ENCODE peak calls at places on chromosomes 13 and 19, in six cellular contexts. One of them, this sample, is unnamed.

GRCh38 chr19:17450264-17451075 is 2.0 kb upstream of the TMEM221 start:
- DNase-seq in amygdala: no peak
- DNase-seq in Ammon's horn: no peak
- DNase-seq in CD4-positive, alpha-beta T cell: no peak
- DNase-seq in stimulated activated CD4-positive, alpha-beta T cell treated with anti-CD3 and anti-CD28 coated beads, Interleukin-4, amount 100 ng/mL, for 1 hour: peak
- DNase-seq in EL: no peak
- DNase-seq in this sample: peak

GRCh38 chr13:26896986-26897668 is 136.5 kb upstream of the GPR12 start:
- DNase-seq in amygdala: no peak
- DNase-seq in Ammon's horn: no peak
- DNase-seq in CD4-positive, alpha-beta T cell: no peak
- DNase-seq in stimulated activated CD4-positive, alpha-beta T cell treated with anti-CD3 and anti-CD28 coated beads, Interleukin-4, amount 100 ng/mL, for 1 hour: no peak
- DNase-seq in EL: no peak
- DNase-seq in this sample: no peak

GRCh38 chr13:30431269-30431950 is 9.1 kb downstream of the UBE2L5 start:
- DNase-seq in amygdala: no peak
- DNase-seq in Ammon's horn: no peak
- DNase-seq in CD4-positive, alpha-beta T cell: no peak
- DNase-seq in stimulated activated CD4-positive, alpha-beta T cell treated with anti-CD3 and anti-CD28 coated beads, Interleukin-4, amount 100 ng/mL, for 1 hour: no peak
- DNase-seq in EL: no peak
- DNase-seq in this sample: peak

GRCh38 chr19:7998081-7998480 is 7.4 kb downstream of the ELAVL1 start:
- DNase-seq in amygdala: no peak
- DNase-seq in Ammon's horn: no peak
- DNase-seq in CD4-positive, alpha-beta T cell: no peak
- DNase-seq in stimulated activated CD4-positive, alpha-beta T cell treated with anti-CD3 and anti-CD28 coated beads, Interleukin-4, amount 100 ng/mL, for 1 hour: no peak
- DNase-seq in EL: peak
- DNase-seq in this sample: no peak

GRCh38 chr19:35037716-35038622 is 3.6 kb upstream of the HPN start:
- DNase-seq in amygdala: no peak
- DNase-seq in Ammon's horn: peak
- DNase-seq in CD4-positive, alpha-beta T cell: no peak
- DNase-seq in stimulated activated CD4-positive, alpha-beta T cell treated with anti-CD3 and anti-CD28 coated beads, Interleukin-4, amount 100 ng/mL, for 1 hour: no peak
- DNase-seq in EL: no peak
- DNase-seq in this sample: no peak

GRCh38 chr13:40781717-40782116 is 7.7 kb upstream of the SLC25A15 start:
- DNase-seq in amygdala: no peak
- DNase-seq in Ammon's horn: peak
- DNase-seq in CD4-positive, alpha-beta T cell: no peak
- DNase-seq in stimulated activated CD4-positive, alpha-beta T cell treated with anti-CD3 and anti-CD28 coated beads, Interleukin-4, amount 100 ng/mL, for 1 hour: no peak
- DNase-seq in EL: no peak
- DNase-seq in this sample: no peak

GRCh38 chr13:113373811-113374485 is 10.0 kb upstream of the GRTP1 start:
- DNase-seq in amygdala: no peak
- DNase-seq in Ammon's horn: no peak
- DNase-seq in CD4-positive, alpha-beta T cell: no peak
- DNase-seq in stimulated activated CD4-positive, alpha-beta T cell treated with anti-CD3 and anti-CD28 coated beads, Interleukin-4, amount 100 ng/mL, for 1 hour: no peak
- DNase-seq in EL: no peak
- DNase-seq in this sample: no peak

GRCh38 chr19:7349961-7350711 is 1.4 kb downstream of the ARHGEF18 start:
- DNase-seq in amygdala: no peak
- DNase-seq in Ammon's horn: no peak
- DNase-seq in CD4-positive, alpha-beta T cell: peak
- DNase-seq in stimulated activated CD4-positive, alpha-beta T cell treated with anti-CD3 and anti-CD28 coated beads, Interleukin-4, amount 100 ng/mL, for 1 hour: peak
- DNase-seq in EL: no peak
- DNase-seq in this sample: no peak

GRCh38 chr13:24745861-24746617 is 17.9 kb upstream of the RNF17 start:
- DNase-seq in amygdala: no peak
- DNase-seq in Ammon's horn: no peak
- DNase-seq in CD4-positive, alpha-beta T cell: no peak
- DNase-seq in stimulated activated CD4-positive, alpha-beta T cell treated with anti-CD3 and anti-CD28 coated beads, Interleukin-4, amount 100 ng/mL, for 1 hour: no peak
- DNase-seq in EL: no peak
- DNase-seq in this sample: no peak

GRCh38 chr19:1237754-1238372 is at the start of gene CBARP:
- DNase-seq in amygdala: no peak
- DNase-seq in Ammon's horn: no peak
- DNase-seq in CD4-positive, alpha-beta T cell: no peak
- DNase-seq in stimulated activated CD4-positive, alpha-beta T cell treated with anti-CD3 and anti-CD28 coated beads, Interleukin-4, amount 100 ng/mL, for 1 hour: no peak
- DNase-seq in EL: peak
- DNase-seq in this sample: no peak

GRCh38 chr13:111422352-111422751 is 101.9 kb downstream of the TEX29 start:
- DNase-seq in amygdala: no peak
- DNase-seq in Ammon's horn: peak
- DNase-seq in CD4-positive, alpha-beta T cell: no peak
- DNase-seq in stimulated activated CD4-positive, alpha-beta T cell treated with anti-CD3 and anti-CD28 coated beads, Interleukin-4, amount 100 ng/mL, for 1 hour: no peak
- DNase-seq in EL: no peak
- DNase-seq in this sample: no peak

GRCh38 chr19:4577020-4577782 is 17.7 kb upstream of the SEMA6B start:
- DNase-seq in amygdala: no peak
- DNase-seq in Ammon's horn: no peak
- DNase-seq in CD4-positive, alpha-beta T cell: no peak
- DNase-seq in stimulated activated CD4-positive, alpha-beta T cell treated with anti-CD3 and anti-CD28 coated beads, Interleukin-4, amount 100 ng/mL, for 1 hour: no peak
- DNase-seq in EL: peak
- DNase-seq in this sample: no peak

GRCh38 chr19:39232708-39233107 is 12.1 kb downstream of the IFNL3 start:
- DNase-seq in amygdala: no peak
- DNase-seq in Ammon's horn: no peak
- DNase-seq in CD4-positive, alpha-beta T cell: no peak
- DNase-seq in stimulated activated CD4-positive, alpha-beta T cell treated with anti-CD3 and anti-CD28 coated beads, Interleukin-4, amount 100 ng/mL, for 1 hour: no peak
- DNase-seq in EL: no peak
- DNase-seq in this sample: no peak

GRCh38 chr13:99977912-99978780 is 3.4 kb upstream of the ZIC2 start:
- DNase-seq in amygdala: no peak
- DNase-seq in Ammon's horn: no peak
- DNase-seq in CD4-positive, alpha-beta T cell: no peak
- DNase-seq in stimulated activated CD4-positive, alpha-beta T cell treated with anti-CD3 and anti-CD28 coated beads, Interleukin-4, amount 100 ng/mL, for 1 hour: no peak
- DNase-seq in EL: no peak
- DNase-seq in this sample: no peak

GRCh38 chr19:54208784-54209057 is 8.1 kb downstream of the RPS9 start:
- DNase-seq in amygdala: no peak
- DNase-seq in Ammon's horn: no peak
- DNase-seq in CD4-positive, alpha-beta T cell: no peak
- DNase-seq in stimulated activated CD4-positive, alpha-beta T cell treated with anti-CD3 and anti-CD28 coated beads, Interleukin-4, amount 100 ng/mL, for 1 hour: peak
- DNase-seq in EL: peak
- DNase-seq in this sample: no peak

GRCh38 chr13:24654741-24655140 is 25.5 kb upstream of the ATP12A start:
- DNase-seq in amygdala: no peak
- DNase-seq in Ammon's horn: no peak
- DNase-seq in CD4-positive, alpha-beta T cell: no peak
- DNase-seq in stimulated activated CD4-positive, alpha-beta T cell treated with anti-CD3 and anti-CD28 coated beads, Interleukin-4, amount 100 ng/mL, for 1 hour: no peak
- DNase-seq in EL: peak
- DNase-seq in this sample: no peak

GRCh38 chr19:1768248-1768647 is 14.9 kb downstream of the ONECUT3 start:
- DNase-seq in amygdala: no peak
- DNase-seq in Ammon's horn: no peak
- DNase-seq in CD4-positive, alpha-beta T cell: no peak
- DNase-seq in stimulated activated CD4-positive, alpha-beta T cell treated with anti-CD3 and anti-CD28 coated beads, Interleukin-4, amount 100 ng/mL, for 1 hour: no peak
- DNase-seq in EL: peak
- DNase-seq in this sample: peak

GRCh38 chr13:110711778-110712070 is 1.8 kb upstream of the ING1 start:
- DNase-seq in amygdala: no peak
- DNase-seq in Ammon's horn: no peak
- DNase-seq in CD4-positive, alpha-beta T cell: no peak
- DNase-seq in stimulated activated CD4-positive, alpha-beta T cell treated with anti-CD3 and anti-CD28 coated beads, Interleukin-4, amount 100 ng/mL, for 1 hour: no peak
- DNase-seq in EL: peak
- DNase-seq in this sample: peak

GRCh38 chr19:46746281-46746965 is at the start of gene STRN4:
- DNase-seq in amygdala: no peak
- DNase-seq in Ammon's horn: peak
- DNase-seq in CD4-positive, alpha-beta T cell: peak
- DNase-seq in stimulated activated CD4-positive, alpha-beta T cell treated with anti-CD3 and anti-CD28 coated beads, Interleukin-4, amount 100 ng/mL, for 1 hour: peak
- DNase-seq in EL: peak
- DNase-seq in this sample: no peak

This sample was measured in renal cortical epithelial cell.